ENCODE peak calls at places on chromosomes 13 and 19, in seven cellular contexts. Z, W, K, U, J, C and N are unnamed samples.

GRCh38 chr19:15379996-15380647 is 535 bp upstream of the AKAP8 start:
- DNase-seq in U (no peak), Z (peak), J (peak), C (peak), W (peak), K (peak), N (no peak)

GRCh38 chr19:18002347-18002850 is 5.6 kb upstream of the ARRDC2 start:
- DNase-seq in C (no peak), K (no peak), U (no peak), W (no peak), Z (no peak), J (no peak), N (no peak)

GRCh38 chr19:9936151-9937000 is at the start of gene OLFM2:
- DNase-seq in J (no peak), K (peak), Z (peak), U (no peak), C (no peak), W (no peak), N (no peak)

GRCh38 chr13:103100795-103101194 is 34.6 kb upstream of the SLC10A2 start:
- DNase-seq in J (no peak), W (no peak), C (no peak), Z (no peak), U (no peak), K (no peak), N (no peak)

GRCh38 chr13:78608705-78609463 is 5.5 kb upstream of the POU4F1 start:
- DNase-seq in K (peak), W (no peak), J (no peak), U (no peak), C (no peak), Z (no peak), N (no peak)

GRCh38 chr19:19105365-19106060 is 32.8 kb downstream of the TMEM161A start:
- DNase-seq in C (peak), Z (peak), U (no peak), W (peak), J (peak), K (peak), N (no peak)

GRCh38 chr19:1608414-1609391 is 3.4 kb upstream of the UQCR11 start:
- DNase-seq in J (no peak), C (peak), U (no peak), Z (no peak), K (peak), W (no peak), N (no peak)

GRCh38 chr13:20132052-20132634 is 28.7 kb downstream of the GJA3 start:
- DNase-seq in J (no peak), K (no peak), U (no peak), W (no peak), C (no peak), Z (no peak), N (no peak)

GRCh38 chr13:100735494-100735893 is 60.9 kb upstream of the TMTC4 start:
- DNase-seq in Z (no peak), J (no peak), C (no peak), K (no peak), U (no peak), W (no peak), N (no peak)

GRCh38 chr19:741506-742131 is 9.3 kb upstream of the MISP start:
- DNase-seq in J (no peak), C (no peak), U (no peak), Z (peak), K (peak), W (no peak), N (no peak)

GRCh38 chr13:112718318-112718717 is 28.5 kb downstream of the ATP11A start:
- DNase-seq in K (no peak), Z (no peak), J (no peak), W (no peak), C (no peak), U (no peak), N (no peak)

GRCh38 chr19:2186071-2186846 is 22.5 kb downstream of the DOT1L start:
- DNase-seq in U (no peak), C (peak), K (no peak), J (peak), Z (peak), W (peak), N (peak)

GRCh38 chr13:103194871-103195270 is 128.7 kb upstream of the SLC10A2 start:
- DNase-seq in Z (no peak), K (no peak), J (no peak), W (no peak), U (no peak), C (no peak), N (no peak)

GRCh38 chr13:37446503-37446902 is 152.1 kb downstream of the POSTN start:
- DNase-seq in U (no peak), W (peak), Z (peak), C (peak), J (peak), K (no peak), N (peak)

GRCh38 chr19:15443838-15444237 is 5.9 kb downstream of the WIZ start:
- DNase-seq in W (no peak), Z (no peak), U (no peak), C (no peak), J (no peak), K (no peak), N (no peak)

GRCh38 chr13:114248011-114248410 is 13.3 kb downstream of the CDC16 start:
- DNase-seq in Z (no peak), W (peak), K (no peak), U (no peak), C (no peak), J (no peak), N (peak)

GRCh38 chr13:112880976-112881540 is 88.0 kb upstream of the MCF2L start:
- DNase-seq in J (no peak), Z (no peak), C (no peak), K (no peak), U (no peak), W (no peak), N (no peak)

GRCh38 chr19:5134683-5135082 is 165.8 kb downstream of the KDM4B start:
- DNase-seq in C (no peak), K (no peak), Z (no peak), J (no peak), W (no peak), U (no peak), N (no peak)

GRCh38 chr19:10334340-10335148 is 1.2 kb upstream of the RAVER1 start:
- DNase-seq in U (peak), Z (peak), K (peak), J (peak), C (peak), W (peak), N (peak)

GRCh38 chr19:4502282-4503223 is 15.7 kb downstream of the PLIN4 start:
- DNase-seq in J (no peak), Z (no peak), U (no peak), C (no peak), W (no peak), K (no peak), N (no peak)

GRCh38 chr19:28963481-28964245 is 249.3 kb downstream of the UQCRFS1 start:
- DNase-seq in C (no peak), J (peak), K (no peak), Z (no peak), W (no peak), U (no peak), N (no peak)

GRCh38 chr19:18700501-18701249 is 17.2 kb downstream of the CRTC1 start:
- DNase-seq in W (peak), C (peak), Z (peak), U (peak), J (peak), K (peak), N (no peak)

GRCh38 chr19:35879770-35880317 is 11.5 kb downstream of the APLP1 start:
- DNase-seq in W (peak), C (peak), Z (peak), U (peak), K (peak), J (peak), N (peak)

GRCh38 chr19:49677232-49677881 is at the start of gene PRMT1:
- DNase-seq in Z (peak), C (no peak), J (no peak), W (peak), K (peak), U (no peak), N (no peak)

GRCh38 chr19:55473613-55474012 is 2.8 kb upstream of the ZNF628 start:
- DNase-seq in C (peak), J (no peak), U (no peak), Z (no peak), K (no peak), W (peak), N (no peak)

GRCh38 chr13:54750521-54750920 is 1721.9 kb downstream of the OLFM4 start:
- DNase-seq in C (no peak), K (no peak), U (no peak), W (no peak), Z (peak), J (no peak), N (no peak)

GRCh38 chr13:91141619-91142061 is 205.8 kb upstream of the MIR17HG start:
- DNase-seq in W (no peak), J (no peak), Z (no peak), K (no peak), U (no peak), C (peak), N (no peak)

GRCh38 chr13:77952737-77953136 is 34.1 kb upstream of the EDNRB start:
- DNase-seq in W (no peak), U (no peak), K (no peak), Z (no peak), C (no peak), J (no peak), N (no peak)

GRCh38 chr19:47274891-47275865 is 493 bp downstream of the INAFM1 start:
- DNase-seq in J (peak), K (peak), U (no peak), Z (peak), W (peak), C (peak), N (no peak)

GRCh38 chr19:47272448-47273312 is 2.0 kb upstream of the INAFM1 start:
- DNase-seq in J (no peak), U (no peak), Z (no peak), C (peak), K (peak), W (peak), N (no peak)

GRCh38 chr19:47274071-47274890 is at the start of gene INAFM1:
- DNase-seq in W (peak), C (peak), K (peak), Z (peak), U (peak), J (peak), N (peak)

GRCh38 chr19:47273313-47274070 is 1.2 kb upstream of the INAFM1 start:
- DNase-seq in Z (peak), C (peak), U (peak), W (peak), K (peak), J (peak), N (peak)

DNA sequence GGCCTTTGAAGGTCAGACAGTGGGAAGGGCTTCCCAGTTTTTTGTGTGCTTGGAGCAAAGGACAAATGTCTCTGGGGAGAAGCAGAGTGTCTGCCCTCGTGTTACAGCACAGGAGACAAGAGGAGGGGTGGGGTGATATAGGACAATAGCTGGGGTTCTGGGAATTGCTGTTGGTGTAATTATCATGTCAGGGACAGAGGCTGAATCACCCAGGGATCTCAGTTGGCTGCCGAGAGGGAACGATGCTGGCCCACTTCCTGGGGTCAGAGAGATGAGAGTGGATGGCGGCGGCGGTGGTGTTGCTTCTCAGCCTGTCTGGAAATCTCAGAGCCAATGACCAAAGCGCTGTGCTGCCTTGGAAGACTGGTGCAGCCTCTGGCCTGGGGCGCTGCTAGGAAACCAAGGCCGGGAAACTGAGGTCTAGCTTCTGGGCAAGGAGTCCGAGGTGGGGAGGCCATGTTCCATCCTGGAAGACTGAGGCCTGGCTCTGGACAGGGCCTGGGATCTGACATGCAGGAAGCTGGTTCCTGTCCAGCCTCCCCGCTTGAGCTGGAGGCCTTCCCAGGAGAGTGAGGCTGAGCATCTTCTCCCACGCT is 1.3 kb downstream of the INAFM1 start:
- DNase-seq in U (no peak), J (peak), W (peak), Z (no peak), K (no peak), C (peak), N (no peak)
- H3K4me3 ChIP-seq in U (peak), J (no peak), W (peak), Z (no peak), K (peak), C (peak), N (peak)

GRCh38 chr19:42176990-42177685 is 40.3 kb downstream of the DEDD2 start:
- DNase-seq in C (peak), Z (peak), J (peak), U (no peak), K (peak), W (peak), N (peak)
- TF ChIP-seq CTCF in C (no peak), Z (peak), J (peak), U (no peak), K (no peak), W (peak), N (peak)

GRCh38 chr19:40216777-40217026 is 1.5 kb downstream of the TTC9B start:
- DNase-seq in K (no peak), Z (no peak), J (no peak), C (no peak), U (no peak), W (no peak), N (no peak)
- H3K4me3 ChIP-seq in K (peak), Z (no peak), J (no peak), C (no peak), U (peak), W (no peak), N (no peak)

GRCh38 chr19:12564016-12564664 is 12.9 kb upstream of the ZNF564 start:
- DNase-seq in Z (peak), W (peak), K (peak), C (peak), U (peak), J (peak), N (peak)
- TF ChIP-seq CTCF in Z (peak), W (peak), K (peak), C (peak), U (peak), J (peak), N (peak)